ENCODE peak calls at places on chromosome 16, in eight cellular contexts. One of them, this sample, is unnamed.

GRCh38 chr16:65120811-65121721 is 797 bp downstream of the CDH11 start:
- DNase-seq in endothelial cell of umbilical vein: peak; percentile 51
- DNase-seq in AG04449: no peak
- DNase-seq in neural progenitor cell: peak; percentile 59
- DNase-seq in osteocyte: peak; percentile 84
- DNase-seq in DND-41: no peak
- DNase-seq in omental fat pad: no peak
- DNase-seq in A549: no peak
- DNase-seq in this sample: peak; percentile 72

GRCh38 chr16:12903325-12904040 is 2.1 kb downstream of the SHISA9 start:
- DNase-seq in endothelial cell of umbilical vein: no peak
- DNase-seq in AG04449: no peak
- DNase-seq in neural progenitor cell: peak; percentile 79
- DNase-seq in osteocyte: no peak
- DNase-seq in DND-41: no peak
- DNase-seq in omental fat pad: no peak
- DNase-seq in A549: no peak
- DNase-seq in this sample: no peak

GRCh38 chr16:10871157-10871991 is 5.6 kb upstream of the CIITA start:
- DNase-seq in endothelial cell of umbilical vein: no peak
- DNase-seq in AG04449: peak; percentile 62
- DNase-seq in neural progenitor cell: no peak
- DNase-seq in osteocyte: no peak
- DNase-seq in DND-41: no peak
- DNase-seq in omental fat pad: no peak
- DNase-seq in A549: no peak
- DNase-seq in this sample: no peak

GRCh38 chr16:57061084-57061905 is 31.1 kb upstream of the CPNE2 start:
- DNase-seq in endothelial cell of umbilical vein: no peak
- DNase-seq in AG04449: no peak
- DNase-seq in neural progenitor cell: no peak
- DNase-seq in osteocyte: no peak
- DNase-seq in DND-41: no peak
- DNase-seq in omental fat pad: no peak
- DNase-seq in A549: no peak
- DNase-seq in this sample: no peak

GRCh38 chr16:55842369-55843104 is 9.6 kb upstream of the CES1 start:
- DNase-seq in endothelial cell of umbilical vein: peak; percentile 48
- DNase-seq in AG04449: no peak
- DNase-seq in neural progenitor cell: peak; percentile 74
- DNase-seq in osteocyte: no peak
- DNase-seq in DND-41: peak; percentile 33
- DNase-seq in omental fat pad: no peak
- DNase-seq in A549: peak; percentile 36
- DNase-seq in this sample: no peak

GRCh38 chr16:64392456-64392855 is 729.4 kb downstream of the CDH11 start:
- DNase-seq in endothelial cell of umbilical vein: no peak
- DNase-seq in AG04449: no peak
- DNase-seq in neural progenitor cell: no peak
- DNase-seq in osteocyte: no peak
- DNase-seq in DND-41: no peak
- DNase-seq in omental fat pad: no peak
- DNase-seq in A549: no peak
- DNase-seq in this sample: no peak

GRCh38 chr16:85384831-85385462 is 228.2 kb upstream of the GSE1 start:
- DNase-seq in endothelial cell of umbilical vein: no peak
- DNase-seq in AG04449: no peak
- DNase-seq in neural progenitor cell: no peak
- DNase-seq in osteocyte: no peak
- DNase-seq in DND-41: no peak
- DNase-seq in omental fat pad: no peak
- DNase-seq in A549: no peak
- DNase-seq in this sample: no peak

GRCh38 chr16:10081201-10081940 is 100.9 kb downstream of the GRIN2A start:
- DNase-seq in endothelial cell of umbilical vein: no peak
- DNase-seq in AG04449: no peak
- DNase-seq in neural progenitor cell: peak; percentile 67
- DNase-seq in osteocyte: no peak
- DNase-seq in DND-41: no peak
- DNase-seq in omental fat pad: no peak
- DNase-seq in A549: no peak
- DNase-seq in this sample: no peak

GRCh38 chr16:3673676-3674377 is 19.3 kb downstream of the DNASE1 start:
- DNase-seq in endothelial cell of umbilical vein: no peak
- DNase-seq in AG04449: no peak
- DNase-seq in neural progenitor cell: no peak
- DNase-seq in osteocyte: no peak
- DNase-seq in DND-41: no peak
- DNase-seq in omental fat pad: no peak
- DNase-seq in A549: no peak
- DNase-seq in this sample: no peak

GRCh38 chr16:2427526-2427925 is 1.7 kb upstream of the CCNF start:
- DNase-seq in endothelial cell of umbilical vein: no peak
- DNase-seq in AG04449: no peak
- DNase-seq in neural progenitor cell: no peak
- DNase-seq in osteocyte: no peak
- DNase-seq in DND-41: no peak
- DNase-seq in omental fat pad: no peak
- DNase-seq in A549: no peak
- DNase-seq in this sample: no peak

GRCh38 chr16:2426941-2427361 is 2.3 kb upstream of the CCNF start:
- DNase-seq in endothelial cell of umbilical vein: no peak
- DNase-seq in AG04449: no peak
- DNase-seq in neural progenitor cell: no peak
- DNase-seq in osteocyte: no peak
- DNase-seq in DND-41: no peak
- DNase-seq in omental fat pad: no peak
- DNase-seq in A549: no peak
- DNase-seq in this sample: no peak

GRCh38 chr16:2429037-2429770 is at the start of gene CCNF:
- DNase-seq in endothelial cell of umbilical vein: peak; percentile 96
- DNase-seq in AG04449: peak; percentile 40
- DNase-seq in neural progenitor cell: peak; percentile 99
- DNase-seq in osteocyte: peak; percentile 98
- DNase-seq in DND-41: peak; percentile 99
- DNase-seq in omental fat pad: peak; percentile 91
- DNase-seq in A549: peak; percentile 96
- DNase-seq in this sample: peak; percentile 98

GRCh38 chr16:2428787-2429036 is 535 bp upstream of the CCNF start:
- DNase-seq in endothelial cell of umbilical vein: no peak
- DNase-seq in AG04449: no peak
- DNase-seq in neural progenitor cell: no peak
- DNase-seq in osteocyte: no peak
- DNase-seq in DND-41: no peak
- DNase-seq in omental fat pad: peak; percentile 27
- DNase-seq in A549: no peak
- DNase-seq in this sample: no peak

DNA sequence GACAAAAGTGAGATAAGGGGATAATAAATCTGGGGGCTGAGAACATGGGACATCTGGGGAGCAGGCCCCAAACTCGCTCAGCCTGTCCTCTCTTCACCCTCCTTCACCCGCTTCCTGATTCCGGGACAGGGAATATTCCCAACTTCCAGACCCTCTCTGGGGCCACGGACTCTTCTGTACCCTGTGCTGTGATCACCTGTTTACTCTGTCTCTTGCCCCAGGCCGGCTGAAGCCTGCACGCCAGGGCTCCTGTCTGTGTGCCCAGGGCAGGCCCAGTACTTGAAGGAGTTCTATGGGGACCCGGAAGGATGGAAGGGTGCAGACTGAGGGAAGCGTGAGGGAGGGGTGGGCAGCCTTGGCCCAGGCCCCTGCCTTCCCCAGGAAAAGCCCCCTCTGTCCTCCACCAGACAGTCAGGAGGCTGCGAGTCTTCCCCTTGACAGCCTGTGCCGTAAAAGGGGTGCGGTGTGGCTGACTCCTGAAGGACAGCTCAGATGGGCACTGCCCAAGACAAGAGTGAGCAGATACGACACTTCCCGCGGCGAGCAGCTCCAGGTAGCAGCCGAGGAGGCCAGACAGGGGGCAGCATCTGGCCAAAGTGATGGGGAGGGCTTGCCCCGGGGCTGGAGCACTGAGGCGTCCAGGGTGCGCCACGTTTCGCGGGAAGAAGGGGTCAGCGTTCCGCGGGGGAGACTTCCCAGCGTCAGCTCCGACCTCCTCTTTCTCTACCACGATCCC is 1.0 kb upstream of the CCNF start:
- DNase-seq in endothelial cell of umbilical vein: no peak
- DNase-seq in AG04449: no peak
- DNase-seq in neural progenitor cell: peak; percentile 64
- DNase-seq in osteocyte: no peak
- DNase-seq in DND-41: no peak
- DNase-seq in omental fat pad: no peak
- DNase-seq in A549: no peak
- DNase-seq in this sample: no peak
- TF ChIP-seq CTCF in endothelial cell of umbilical vein: peak; percentile 20
- TF ChIP-seq CTCF in AG04449: peak; percentile 41
- TF ChIP-seq CTCF in neural progenitor cell: peak; percentile 18
- TF ChIP-seq CTCF in osteocyte: peak; percentile 33
- TF ChIP-seq CTCF in DND-41: no peak
- TF ChIP-seq CTCF in omental fat pad: no peak
- TF ChIP-seq CTCF in A549: no peak
- TF ChIP-seq CTCF in this sample: no peak

DNA sequence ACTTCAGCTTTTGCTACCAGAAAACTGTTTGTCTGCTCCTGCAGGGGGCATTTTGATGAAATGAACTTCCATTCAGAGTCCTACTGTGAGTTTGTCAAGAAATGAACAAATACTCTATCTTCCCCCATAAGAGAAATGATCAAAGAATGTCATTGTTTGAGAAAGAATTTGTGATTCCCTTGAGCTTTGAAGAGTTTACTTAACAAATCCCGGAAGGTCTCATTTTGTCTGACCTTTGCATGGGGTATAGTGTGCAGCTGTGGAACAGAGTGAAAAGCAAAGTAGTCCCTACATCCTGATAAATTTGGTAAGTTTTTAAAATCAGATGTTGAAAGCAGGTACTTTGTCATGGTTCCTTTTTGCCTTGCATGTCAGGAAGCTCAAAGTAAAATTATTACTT is 178.0 kb downstream of the ABCC12 start:
- DNase-seq in endothelial cell of umbilical vein: no peak
- DNase-seq in AG04449: no peak
- DNase-seq in neural progenitor cell: peak; percentile 14
- DNase-seq in osteocyte: no peak
- DNase-seq in DND-41: no peak
- DNase-seq in omental fat pad: no peak
- DNase-seq in A549: no peak
- DNase-seq in this sample: no peak
- TF ChIP-seq CTCF in endothelial cell of umbilical vein: no peak
- TF ChIP-seq CTCF in AG04449: no peak
- TF ChIP-seq CTCF in neural progenitor cell: no peak
- TF ChIP-seq CTCF in osteocyte: no peak
- TF ChIP-seq CTCF in DND-41: no peak
- TF ChIP-seq CTCF in omental fat pad: no peak
- TF ChIP-seq CTCF in A549: no peak
- TF ChIP-seq CTCF in this sample: no peak

DNA sequence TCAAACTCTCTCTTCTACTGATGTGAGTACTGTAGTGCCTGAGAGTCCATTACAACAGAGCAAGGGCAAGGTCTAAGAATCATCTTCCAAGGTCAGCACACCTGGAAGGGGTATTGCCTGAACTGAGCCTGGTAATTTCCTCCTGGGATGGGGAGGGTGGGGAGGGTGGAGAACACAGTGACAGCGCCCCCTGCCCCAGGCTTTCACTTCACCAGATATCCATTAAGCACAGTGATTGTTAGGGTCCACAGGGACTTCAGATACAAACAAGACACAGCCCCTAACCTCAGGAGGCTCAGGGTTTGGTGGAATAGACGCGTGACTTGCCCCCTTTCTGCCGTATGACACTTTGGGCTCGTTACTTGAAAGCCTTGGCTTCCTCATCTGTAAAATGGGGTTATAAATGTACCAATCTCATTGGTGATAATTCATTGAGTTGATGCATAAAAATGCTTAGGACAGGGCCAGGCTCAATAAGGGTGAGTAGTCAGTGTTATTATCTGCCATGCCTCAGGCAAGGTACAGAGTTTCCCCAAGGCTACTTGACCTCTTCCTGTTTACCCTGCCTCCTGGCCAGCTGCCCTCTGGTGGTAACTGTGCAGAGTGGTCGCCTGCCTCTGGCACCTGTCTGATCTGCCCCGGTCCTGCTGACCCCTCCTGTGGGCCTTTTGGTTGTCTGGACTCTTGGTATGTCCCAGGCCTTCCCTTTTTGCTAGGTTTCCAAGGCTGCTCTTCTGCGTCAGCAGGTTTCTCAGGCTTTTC is 13.1 kb upstream of the BRD7 start:
- DNase-seq in endothelial cell of umbilical vein: no peak
- DNase-seq in AG04449: no peak
- DNase-seq in neural progenitor cell: peak; percentile 27
- DNase-seq in osteocyte: no peak
- DNase-seq in DND-41: no peak
- DNase-seq in omental fat pad: no peak
- DNase-seq in A549: no peak
- DNase-seq in this sample: no peak
- TF ChIP-seq CTCF in endothelial cell of umbilical vein: peak; percentile 4
- TF ChIP-seq CTCF in AG04449: no peak
- TF ChIP-seq CTCF in neural progenitor cell: peak; percentile 42
- TF ChIP-seq CTCF in osteocyte: no peak
- TF ChIP-seq CTCF in DND-41: peak; percentile 23
- TF ChIP-seq CTCF in omental fat pad: no peak
- TF ChIP-seq CTCF in A549: no peak
- TF ChIP-seq CTCF in this sample: no peak

DNA sequence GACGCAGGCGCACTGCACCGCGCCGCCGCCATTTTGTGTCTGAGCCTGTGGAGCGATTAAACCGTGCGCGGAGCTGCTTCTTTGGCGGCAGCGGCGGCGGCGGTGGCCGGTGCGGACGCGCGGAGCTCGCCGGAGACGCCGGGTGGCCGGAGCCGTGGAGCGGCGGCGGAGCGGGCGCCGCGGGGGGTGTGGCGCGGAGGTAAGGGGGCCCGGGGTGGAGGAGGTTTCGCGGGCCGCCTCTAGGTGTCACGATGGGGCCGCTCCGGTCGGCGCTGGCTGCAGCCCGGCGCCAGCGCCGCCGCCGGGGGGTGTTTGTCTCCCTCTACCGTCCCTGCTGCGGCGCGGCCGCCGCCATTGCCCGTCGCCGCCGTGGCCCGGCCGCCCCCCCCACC is at the start of gene CTCF:
- DNase-seq in endothelial cell of umbilical vein: peak; percentile 65
- DNase-seq in AG04449: no peak
- DNase-seq in neural progenitor cell: peak; percentile 96
- DNase-seq in osteocyte: no peak
- DNase-seq in DND-41: no peak
- DNase-seq in omental fat pad: no peak
- DNase-seq in A549: peak; percentile 62
- DNase-seq in this sample: no peak
- TF ChIP-seq CTCF in endothelial cell of umbilical vein: peak; percentile 74
- TF ChIP-seq CTCF in AG04449: peak; percentile 59
- TF ChIP-seq CTCF in neural progenitor cell: peak; percentile 55
- TF ChIP-seq CTCF in osteocyte: peak; percentile 66
- TF ChIP-seq CTCF in DND-41: peak; percentile 68
- TF ChIP-seq CTCF in omental fat pad: no peak
- TF ChIP-seq CTCF in A549: peak; percentile 93
- TF ChIP-seq CTCF in this sample: peak; percentile 69

This sample was measured in type B pancreatic cell.